ENCODE peak calls at places on chromosome 16, in four cellular contexts. One of them, this sample, is unnamed.

GRCh38 chr16:88534731-88535141 is 35.5 kb upstream of the ZC3H18 start:
- DNase-seq in IMR-90: peak
- DNase-seq in H9: no peak
- DNase-seq in trophoblast cell: no peak
- DNase-seq in this sample: peak

GRCh38 chr16:69613283-69614154 is 47.8 kb downstream of the NFAT5 start:
- DNase-seq in IMR-90: peak
- DNase-seq in H9: no peak
- DNase-seq in trophoblast cell: no peak
- DNase-seq in this sample: peak

GRCh38 chr16:24838554-24839266 is 7.1 kb upstream of the SLC5A11 start:
- DNase-seq in IMR-90: peak
- DNase-seq in H9: no peak
- DNase-seq in trophoblast cell: no peak
- DNase-seq in this sample: peak

GRCh38 chr16:26717826-26718225 is 348.9 kb upstream of the C16orf82 start:
- DNase-seq in IMR-90: no peak
- DNase-seq in H9: no peak
- DNase-seq in trophoblast cell: no peak
- DNase-seq in this sample: no peak

GRCh38 chr16:86991679-86992078 is 325.5 kb downstream of the C16orf95 start:
- DNase-seq in IMR-90: peak
- DNase-seq in H9: no peak
- DNase-seq in trophoblast cell: no peak
- DNase-seq in this sample: peak

GRCh38 chr16:48525201-48526057 is 84.6 kb downstream of the N4BP1 start:
- DNase-seq in IMR-90: no peak
- DNase-seq in H9: no peak
- DNase-seq in trophoblast cell: peak
- DNase-seq in this sample: no peak

GRCh38 chr16:12609937-12610699 is 193.6 kb downstream of the CPPED1 start:
- DNase-seq in IMR-90: no peak
- DNase-seq in H9: peak
- DNase-seq in trophoblast cell: peak
- DNase-seq in this sample: no peak

GRCh38 chr16:20191566-20191965 is 117.9 kb upstream of the GPR139 start:
- DNase-seq in IMR-90: peak
- DNase-seq in H9: no peak
- DNase-seq in trophoblast cell: no peak
- DNase-seq in this sample: no peak

GRCh38 chr16:626787-627457 is 3.9 kb upstream of the WFIKKN1 start:
- DNase-seq in IMR-90: peak
- DNase-seq in H9: peak
- DNase-seq in trophoblast cell: peak
- DNase-seq in this sample: peak

GRCh38 chr16:1793578-1794220 is at the start of gene IGFALS:
- DNase-seq in IMR-90: no peak
- DNase-seq in H9: no peak
- DNase-seq in trophoblast cell: no peak
- DNase-seq in this sample: no peak

GRCh38 chr16:72246423-72246822 is 74.5 kb upstream of the PMFBP1 start:
- DNase-seq in IMR-90: no peak
- DNase-seq in H9: no peak
- DNase-seq in trophoblast cell: no peak
- DNase-seq in this sample: no peak

GRCh38 chr16:239948-240277 is 5.3 kb downstream of the FAM234A start:
- DNase-seq in IMR-90: peak
- DNase-seq in H9: no peak
- DNase-seq in trophoblast cell: peak
- DNase-seq in this sample: peak

GRCh38 chr16:74862743-74863244 is 88.2 kb upstream of the FA2H start:
- DNase-seq in IMR-90: peak
- DNase-seq in H9: no peak
- DNase-seq in trophoblast cell: no peak
- DNase-seq in this sample: peak

GRCh38 chr16:53091508-53092211 is 36.9 kb downstream of the CHD9 start:
- DNase-seq in IMR-90: peak
- DNase-seq in H9: peak
- DNase-seq in trophoblast cell: no peak
- DNase-seq in this sample: peak

GRCh38 chr16:84351630-84352029 is 16.7 kb upstream of the ATP2C2 start:
- DNase-seq in IMR-90: no peak
- DNase-seq in H9: no peak
- DNase-seq in trophoblast cell: no peak
- DNase-seq in this sample: no peak

GRCh38 chr16:90012978-90013745 is 6.1 kb downstream of the DBNDD1 start:
- DNase-seq in IMR-90: no peak
- DNase-seq in H9: no peak
- DNase-seq in trophoblast cell: no peak
- DNase-seq in this sample: no peak

GRCh38 chr16:27644165-27644564 is 94.2 kb downstream of the KATNIP start:
- DNase-seq in IMR-90: no peak
- DNase-seq in H9: no peak
- DNase-seq in trophoblast cell: no peak
- DNase-seq in this sample: no peak

GRCh38 chr16:56257260-56257659 is 66.0 kb downstream of the GNAO1 start:
- DNase-seq in IMR-90: peak
- DNase-seq in H9: no peak
- DNase-seq in trophoblast cell: no peak
- DNase-seq in this sample: no peak

GRCh38 chr16:76639685-76640289 is 362.6 kb downstream of the CNTNAP4 start:
- DNase-seq in IMR-90: peak
- DNase-seq in H9: peak
- DNase-seq in trophoblast cell: peak
- DNase-seq in this sample: peak

GRCh38 chr16:77404823-77405222 is 30.0 kb downstream of the ADAMTS18 start:
- DNase-seq in IMR-90: no peak
- DNase-seq in H9: no peak
- DNase-seq in trophoblast cell: no peak
- DNase-seq in this sample: no peak

GRCh38 chr16:27449434-27450188 is 47.6 kb downstream of the IL21R start:
- DNase-seq in IMR-90: no peak
- DNase-seq in H9: no peak
- DNase-seq in trophoblast cell: no peak
- DNase-seq in this sample: no peak

GRCh38 chr16:87688876-87689815 is 76.6 kb downstream of the KLHDC4 start:
- DNase-seq in IMR-90: no peak
- DNase-seq in H9: no peak
- DNase-seq in trophoblast cell: no peak
- DNase-seq in this sample: no peak

GRCh38 chr16:75138233-75138632 is 10.1 kb upstream of the ZFP1 start:
- DNase-seq in IMR-90: no peak
- DNase-seq in H9: no peak
- DNase-seq in trophoblast cell: no peak
- DNase-seq in this sample: no peak

GRCh38 chr16:89326721-89327120 is 109.2 kb downstream of the ZNF778 start:
- DNase-seq in IMR-90: no peak
- DNase-seq in H9: no peak
- DNase-seq in trophoblast cell: no peak
- DNase-seq in this sample: no peak

GRCh38 chr16:11355862-11356261 is 10.6 kb downstream of the RMI2 start:
- DNase-seq in IMR-90: no peak
- DNase-seq in H9: no peak
- DNase-seq in trophoblast cell: no peak
- DNase-seq in this sample: no peak

GRCh38 chr16:49055824-49056545 is 225.7 kb downstream of the CBLN1 start:
- DNase-seq in IMR-90: no peak
- DNase-seq in H9: no peak
- DNase-seq in trophoblast cell: no peak
- DNase-seq in this sample: no peak

GRCh38 chr16:66205287-66206167 is 161.0 kb upstream of the CDH5 start:
- DNase-seq in IMR-90: peak
- DNase-seq in H9: no peak
- DNase-seq in trophoblast cell: no peak
- DNase-seq in this sample: no peak

GRCh38 chr16:21684199-21684598 is 20.4 kb downstream of the OTOA start:
- DNase-seq in IMR-90: no peak
- DNase-seq in H9: peak
- DNase-seq in trophoblast cell: no peak
- DNase-seq in this sample: no peak

GRCh38 chr16:20910781-20911321 is 10.3 kb downstream of the LYRM1 start:
- DNase-seq in IMR-90: peak
- DNase-seq in H9: no peak
- DNase-seq in trophoblast cell: no peak
- DNase-seq in this sample: peak

GRCh38 chr16:5640883-5641282 is 543.3 kb upstream of the EEF2KMT start:
- DNase-seq in IMR-90: no peak
- DNase-seq in H9: no peak
- DNase-seq in trophoblast cell: no peak
- DNase-seq in this sample: no peak

GRCh38 chr16:9119795-9120194 is 28.4 kb downstream of the HAPSTR1 start:
- DNase-seq in IMR-90: peak
- DNase-seq in H9: no peak
- DNase-seq in trophoblast cell: no peak
- DNase-seq in this sample: no peak

GRCh38 chr16:56038564-56039098 is 152.7 kb upstream of the GNAO1 start:
- DNase-seq in IMR-90: no peak
- DNase-seq in H9: no peak
- DNase-seq in trophoblast cell: no peak
- DNase-seq in this sample: no peak

GRCh38 chr16:70252355-70252988 is 732 bp upstream of the EXOSC6 start:
- DNase-seq in IMR-90: peak
- DNase-seq in H9: peak
- DNase-seq in trophoblast cell: no peak
- DNase-seq in this sample: peak

GRCh38 chr16:85698459-85699223 is 9.9 kb upstream of the GINS2 start:
- DNase-seq in IMR-90: no peak
- DNase-seq in H9: no peak
- DNase-seq in trophoblast cell: no peak
- DNase-seq in this sample: no peak

GRCh38 chr16:85699224-85699558 is 10.4 kb upstream of the GINS2 start:
- DNase-seq in IMR-90: no peak
- DNase-seq in H9: peak
- DNase-seq in trophoblast cell: no peak
- DNase-seq in this sample: no peak

GRCh38 chr16:85697441-85697840 is 8.7 kb upstream of the GINS2 start:
- DNase-seq in IMR-90: no peak
- DNase-seq in H9: no peak
- DNase-seq in trophoblast cell: no peak
- DNase-seq in this sample: no peak

GRCh38 chr16:85695196-85696128 is 6.7 kb upstream of the GINS2 start:
- DNase-seq in IMR-90: no peak
- DNase-seq in H9: no peak
- DNase-seq in trophoblast cell: no peak
- DNase-seq in this sample: no peak

GRCh38 chr16:85696761-85697160 is 8.0 kb upstream of the GINS2 start:
- DNase-seq in IMR-90: no peak
- DNase-seq in H9: no peak
- DNase-seq in trophoblast cell: no peak
- DNase-seq in this sample: no peak
- H2AK5ac ChIP-seq in IMR-90: no peak
- H2AK5ac ChIP-seq in H9: no peak
- H2AK5ac ChIP-seq in trophoblast cell: no peak
- H2AK5ac ChIP-seq in this sample: no peak

DNA sequence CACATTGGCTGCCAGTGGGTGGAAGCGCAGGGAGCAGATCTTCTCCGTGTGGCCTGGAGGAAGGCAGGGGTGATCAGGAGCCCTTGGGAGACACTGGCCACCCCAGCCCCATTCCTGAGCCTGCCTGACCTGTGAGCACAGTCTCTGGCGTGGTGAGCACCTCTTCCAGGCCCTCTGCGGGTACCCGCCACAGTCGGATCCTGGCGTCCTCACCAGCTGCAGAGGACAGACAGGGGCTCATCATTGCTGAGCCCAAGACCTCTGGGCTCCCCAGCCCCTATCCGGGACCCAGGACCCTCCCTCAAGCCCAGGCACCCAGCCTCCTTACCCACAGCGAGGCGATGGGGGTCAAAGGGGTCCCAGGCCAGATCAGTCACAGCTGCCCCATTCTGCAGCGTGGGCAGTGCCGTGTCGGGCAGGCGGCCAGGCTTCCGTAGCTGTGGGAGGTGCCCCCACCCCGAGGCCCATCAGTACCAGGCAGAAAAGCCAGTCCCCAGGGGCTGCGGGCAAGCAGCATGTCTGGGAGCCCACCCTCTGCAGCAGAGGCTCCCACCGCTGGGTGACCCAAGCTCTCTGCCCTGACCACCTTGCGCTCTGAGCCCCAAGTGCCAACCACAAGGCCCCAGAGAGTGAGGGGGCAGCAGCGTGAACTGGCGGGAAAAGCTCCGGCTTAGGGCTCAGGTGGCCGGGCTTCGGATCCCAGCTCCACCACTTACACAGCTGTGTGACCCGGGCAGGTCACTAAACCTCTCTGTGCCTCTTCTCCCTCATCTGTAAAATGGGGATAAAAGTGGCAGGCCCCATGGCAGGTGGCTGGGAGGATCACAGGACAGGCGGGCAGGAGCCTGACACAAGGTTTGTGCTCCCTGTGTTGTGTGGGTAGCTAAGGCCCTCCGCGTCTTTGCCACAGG is 10.2 kb upstream of the PAM16 start:
- DNase-seq in IMR-90: no peak
- DNase-seq in H9: no peak
- DNase-seq in trophoblast cell: no peak
- DNase-seq in this sample: no peak
- H4K8ac ChIP-seq in IMR-90: no peak
- H4K8ac ChIP-seq in H9: no peak
- H4K8ac ChIP-seq in trophoblast cell: no peak
- H4K8ac ChIP-seq in this sample: no peak

GRCh38 chr16:31052131-31052530 is 18.8 kb downstream of the STX4 start:
- DNase-seq in IMR-90: peak
- DNase-seq in H9: no peak
- DNase-seq in trophoblast cell: peak
- DNase-seq in this sample: peak
- H2AFZ ChIP-seq in IMR-90: peak
- H2AFZ ChIP-seq in H9: no peak
- H2AFZ ChIP-seq in trophoblast cell: no peak
- H2AFZ ChIP-seq in this sample: no peak

DNA sequence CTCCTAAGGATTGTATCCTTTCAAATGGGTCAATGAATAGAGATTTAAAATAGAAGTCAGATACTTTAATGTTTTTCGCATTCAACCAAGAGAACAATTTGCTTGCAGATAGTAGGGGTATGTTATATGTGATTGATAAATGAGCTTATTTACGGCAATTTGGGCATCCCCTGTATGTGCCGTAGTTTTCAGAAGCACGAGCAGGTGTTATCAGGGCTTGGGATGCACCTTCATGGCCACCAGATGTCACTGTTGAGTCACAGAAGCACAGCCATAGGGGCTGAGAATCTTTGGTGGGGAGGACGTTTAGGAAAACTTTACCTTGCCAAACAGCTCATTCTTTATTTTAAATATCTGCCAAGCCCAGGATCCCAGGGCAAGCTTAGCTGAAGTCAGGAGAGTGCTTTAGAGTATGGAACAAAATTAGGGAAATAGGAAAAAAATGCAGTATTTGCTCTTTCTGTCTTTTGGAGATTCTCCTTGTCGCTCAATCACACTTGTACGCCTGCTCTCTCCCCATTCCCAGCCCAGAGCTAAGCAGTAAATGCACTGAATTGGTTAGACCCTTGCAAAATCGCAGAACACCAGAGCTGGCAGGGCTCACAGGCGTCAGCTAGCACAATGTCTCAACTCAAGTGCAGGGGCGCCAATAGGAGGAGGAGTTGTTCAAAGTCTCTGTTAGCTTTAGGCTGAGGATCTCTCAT is 93.6 kb upstream of the MPHOSPH6 start:
- DNase-seq in IMR-90: peak
- DNase-seq in H9: peak
- DNase-seq in trophoblast cell: peak
- DNase-seq in this sample: peak
- H2AK5ac ChIP-seq in IMR-90: no peak
- H2AK5ac ChIP-seq in H9: no peak
- H2AK5ac ChIP-seq in trophoblast cell: no peak
- H2AK5ac ChIP-seq in this sample: no peak